ENCODE peak calls at places on chromosomes 6 and 20, in nine cellular contexts. M, R, F, P, V, N, T, E and B are unnamed samples.

GRCh38 chr20:63873477-63873971 is 8.5 kb downstream of the TPD52L2 start:
- DNase-seq in R (no peak), M (no peak), V (no peak), E (no peak), N (peak), T (peak), P (no peak), F (no peak), B (no peak)

GRCh38 chr6:35524380-35525020 is 11.8 kb upstream of the TULP1 start:
- DNase-seq in M (no peak), R (no peak), T (no peak), V (no peak), E (no peak), P (no peak), F (no peak), N (no peak), B (no peak)

GRCh38 chr20:32456869-32457421 is 98.8 kb downstream of the ASXL1 start:
- DNase-seq in T (peak), R (peak), N (no peak), P (no peak), F (no peak), E (no peak), M (peak), V (peak), B (no peak)

GRCh38 chr20:54940471-54940870 is 465.1 kb downstream of the DOK5 start:
- DNase-seq in V (no peak), N (no peak), T (no peak), F (no peak), P (no peak), E (no peak), R (no peak), M (no peak), B (no peak)

GRCh38 chr20:33583154-33583553 is 79.0 kb upstream of the C20orf144 start:
- DNase-seq in N (no peak), T (no peak), M (no peak), R (no peak), E (no peak), V (no peak), F (no peak), P (no peak), B (no peak)

GRCh38 chr6:39153766-39154397 is 38.9 kb upstream of the SAYSD1 start:
- DNase-seq in T (no peak), P (no peak), R (no peak), N (no peak), V (no peak), F (peak), M (no peak), E (no peak), B (no peak)

GRCh38 chr20:4014031-4014474 is 1.3 kb downstream of the RNF24 start:
- DNase-seq in R (peak), T (peak), M (peak), F (peak), N (peak), V (no peak), E (no peak), P (no peak), B (no peak)

GRCh38 chr20:64139200-64140081 is 24.8 kb upstream of the MYT1 start:
- DNase-seq in V (peak), E (peak), M (no peak), T (no peak), N (no peak), F (no peak), P (no peak), R (no peak), B (no peak)

GRCh38 chr6:69835414-69836179 is 30.8 kb upstream of the COL19A1 start:
- DNase-seq in V (no peak), P (no peak), T (peak), R (no peak), F (peak), M (peak), N (no peak), E (no peak), B (peak)

DNA sequence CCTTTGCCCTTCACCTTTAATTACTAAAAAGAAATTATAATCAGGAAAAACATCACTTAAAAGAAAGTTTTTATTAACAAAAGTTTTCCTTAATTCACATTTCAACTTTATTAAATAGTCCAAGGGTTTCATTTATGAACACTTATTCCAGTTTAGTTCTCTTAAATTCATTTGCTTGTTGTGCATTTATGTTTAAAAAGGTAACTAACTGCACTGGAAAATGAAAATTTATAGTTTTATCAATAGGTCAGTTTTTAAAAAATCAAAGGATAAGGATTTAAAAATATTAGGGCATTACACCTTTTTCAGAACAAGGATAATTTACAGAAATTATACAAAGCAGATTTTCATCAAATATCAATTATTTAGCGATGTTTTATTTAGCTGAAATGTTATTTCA is 958 bp upstream of the ATP5F1E start:
- DNase-seq in N (no peak), E (no peak), P (no peak), R (no peak), M (no peak), V (no peak), F (no peak), T (no peak), B (no peak)
- H3K4me3 ChIP-seq in N (peak), E (peak), P (peak), R (peak), M (peak), V (peak), F (peak), T (peak), B (peak)

DNA sequence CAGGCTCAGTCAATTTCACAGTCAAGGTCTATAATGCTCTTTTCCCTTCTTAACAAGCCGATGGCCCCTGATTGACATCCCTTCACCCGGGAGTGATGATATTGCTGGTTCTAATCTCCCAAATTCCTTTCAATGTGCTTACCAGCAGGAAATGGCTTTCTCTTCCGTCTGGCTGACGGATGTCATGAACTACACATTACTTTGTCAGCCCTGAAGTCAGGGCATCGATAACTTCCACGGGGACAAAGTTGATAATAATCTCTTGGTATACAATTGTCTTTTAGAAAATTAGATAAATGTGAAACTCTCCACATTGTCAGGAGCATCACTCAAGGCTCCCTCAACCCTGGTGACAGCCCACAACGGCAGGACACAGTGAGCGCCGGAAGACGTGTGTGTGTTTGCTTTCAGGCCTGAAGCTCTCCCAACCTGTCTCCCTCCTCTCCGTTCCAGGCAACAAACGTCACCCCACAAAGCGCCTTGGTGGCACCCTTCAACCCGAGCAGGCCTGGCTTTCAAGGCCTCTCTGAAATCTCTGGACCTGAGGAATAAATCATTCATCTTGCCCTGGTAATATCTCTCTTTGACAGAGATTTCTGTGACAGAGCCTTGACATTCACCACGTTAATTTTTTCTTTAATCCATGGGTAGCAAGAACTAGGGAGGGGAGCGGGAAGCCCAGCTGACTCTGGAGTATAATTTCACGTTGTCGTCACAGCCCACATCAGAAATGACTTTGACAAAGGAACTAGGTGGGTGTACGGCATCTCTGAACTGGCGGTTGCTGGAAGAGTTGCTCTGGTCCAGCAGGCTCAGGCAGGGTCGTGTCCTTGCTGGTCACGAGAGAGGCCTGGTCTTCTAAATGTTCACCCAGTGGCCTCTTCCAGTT is 396.8 kb upstream of the CNR1 start:
- DNase-seq in N (no peak), V (no peak), E (no peak), F (no peak), P (no peak), T (no peak), R (no peak), M (no peak), B (no peak)
- H3K4me3 ChIP-seq in N (no peak), V (no peak), E (no peak), F (no peak), P (no peak), T (no peak), R (no peak), M (no peak), B (no peak)

GRCh38 chr6:53101006-53101405 is 35.8 kb downstream of the FBXO9 start:
- DNase-seq in V (no peak), T (no peak), M (no peak), R (no peak), E (no peak), P (no peak), F (no peak), N (no peak), B (no peak)
- H3K4me3 ChIP-seq in V (no peak), T (no peak), M (no peak), R (no peak), E (no peak), P (no peak), F (no peak), N (no peak), B (no peak)

DNA sequence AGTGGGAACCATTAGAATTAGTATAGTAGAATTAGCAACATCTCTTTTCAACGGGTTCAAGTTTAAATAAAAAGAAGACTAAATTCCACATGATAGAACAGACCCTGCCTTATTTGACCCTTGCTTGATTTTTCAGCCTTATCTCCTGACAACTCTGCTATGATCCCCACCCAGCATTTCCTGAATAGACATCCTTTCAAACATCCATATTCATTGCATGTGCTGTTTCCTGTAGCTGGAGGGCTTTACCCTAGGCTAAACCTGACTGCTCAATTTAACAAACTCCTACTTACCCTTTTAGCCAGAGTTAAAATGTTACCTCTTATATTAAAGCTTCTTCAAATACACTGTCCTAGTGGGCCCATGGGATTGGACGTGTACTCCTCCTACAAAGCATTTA is 594.8 kb upstream of the ARID1B start:
- DNase-seq in P (no peak), E (no peak), F (no peak), R (no peak), N (no peak), M (no peak), V (no peak), T (no peak), B (no peak)
- H3K4me3 ChIP-seq in P (no peak), E (no peak), F (no peak), R (no peak), N (no peak), M (no peak), V (no peak), T (no peak), B (no peak)

GRCh38 chr6:2222275-2222842 is 23.0 kb downstream of the GMDS start:
- DNase-seq in N (no peak), P (no peak), M (no peak), T (no peak), R (no peak), E (no peak), F (no peak), V (no peak), B (no peak)

GRCh38 chr6:2221724-2222274 is 23.6 kb downstream of the GMDS start:
- DNase-seq in R (no peak), N (no peak), F (no peak), V (no peak), P (no peak), E (no peak), T (no peak), M (no peak), B (no peak)

GRCh38 chr6:2225422-2226392 is 19.7 kb downstream of the GMDS start:
- DNase-seq in E (no peak), N (no peak), M (no peak), V (no peak), T (peak), P (no peak), R (peak), F (no peak), B (no peak)

GRCh38 chr6:2226775-2227174 is 18.6 kb downstream of the GMDS start:
- DNase-seq in M (no peak), V (no peak), F (no peak), E (no peak), T (no peak), N (no peak), R (no peak), P (no peak), B (no peak)

GRCh38 chr6:2224847-2225382 is 20.5 kb downstream of the GMDS start:
- DNase-seq in F (no peak), V (no peak), P (no peak), M (no peak), E (no peak), N (no peak), T (no peak), R (no peak), B (no peak)
- H3K4me3 ChIP-seq in F (no peak), V (no peak), P (no peak), M (no peak), E (no peak), N (no peak), T (no peak), R (no peak), B (no peak)

GRCh38 chr6:75204959-75205775 is 686 bp downstream of the COL12A1 start:
- DNase-seq in P (no peak), N (no peak), E (peak), M (peak), R (no peak), T (peak), V (no peak), F (no peak), B (no peak)

GRCh38 chr6:75205776-75206334 is at the start of gene COL12A1:
- DNase-seq in P (no peak), F (no peak), V (peak), E (peak), N (peak), T (peak), M (peak), R (peak), B (no peak)

GRCh38 chr6:75207211-75207984 is 1.5 kb upstream of the COL12A1 start:
- DNase-seq in R (no peak), V (no peak), F (no peak), E (no peak), P (no peak), T (no peak), N (no peak), M (no peak), B (no peak)

GRCh38 chr6:75204222-75204958 is 1.5 kb downstream of the COL12A1 start:
- DNase-seq in P (no peak), V (peak), R (peak), F (no peak), N (no peak), E (peak), T (peak), M (peak), B (no peak)

DNA sequence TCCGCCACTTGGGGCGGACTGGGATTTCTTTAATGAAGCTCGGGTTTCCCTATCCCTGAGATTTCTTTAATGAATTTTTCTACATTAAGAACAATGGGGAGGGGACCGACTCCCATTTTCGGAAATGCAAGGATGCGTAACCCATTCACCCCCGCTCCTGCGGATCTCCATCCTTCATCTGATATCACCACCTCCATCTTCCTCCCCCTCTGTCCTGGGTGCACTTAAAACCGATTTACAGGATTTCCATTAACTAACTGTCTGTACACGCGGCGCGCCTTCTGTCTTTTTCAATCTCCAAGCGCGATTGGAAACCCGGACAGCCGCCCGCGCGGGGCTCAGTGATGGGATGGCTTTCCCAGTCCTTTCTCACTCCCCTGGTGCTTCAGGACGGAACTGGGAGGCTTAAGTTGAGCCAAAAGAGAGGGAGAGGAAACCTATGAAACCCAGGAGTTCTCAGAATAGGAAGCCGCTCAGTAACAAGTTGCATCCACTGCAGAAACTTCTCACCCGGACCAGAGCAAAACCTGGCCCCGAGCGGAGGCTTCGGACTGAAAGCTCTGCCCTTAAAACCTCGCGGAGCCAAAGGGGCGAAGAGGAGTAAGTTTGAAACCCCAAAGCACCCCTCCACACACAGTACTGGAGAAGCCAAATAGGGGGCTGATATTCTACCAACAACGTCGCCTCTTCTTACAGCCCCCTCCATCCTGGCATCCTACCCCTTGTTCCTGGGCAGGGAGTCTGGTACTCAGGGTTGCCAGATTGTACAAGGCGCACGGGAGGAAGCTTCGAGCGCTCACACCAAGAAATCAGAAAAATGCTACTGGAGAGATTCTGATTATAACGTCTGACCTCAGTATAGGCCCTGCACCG is 721 bp upstream of the COL12A1 start:
- DNase-seq in N (no peak), P (no peak), M (no peak), R (no peak), V (no peak), T (no peak), E (no peak), F (no peak), B (no peak)
- H3K4me3 ChIP-seq in N (peak), P (no peak), M (peak), R (peak), V (peak), T (peak), E (peak), F (no peak), B (no peak)

GRCh38 chr6:3455121-3455489 is 1.7 kb downstream of the SLC22A23 start:
- DNase-seq in N (peak), P (no peak), M (peak), V (peak), E (no peak), R (peak), F (no peak), T (no peak), B (no peak)
- H3K4me3 ChIP-seq in N (peak), P (no peak), M (peak), V (peak), E (no peak), R (peak), F (no peak), T (peak), B (no peak)

DNA sequence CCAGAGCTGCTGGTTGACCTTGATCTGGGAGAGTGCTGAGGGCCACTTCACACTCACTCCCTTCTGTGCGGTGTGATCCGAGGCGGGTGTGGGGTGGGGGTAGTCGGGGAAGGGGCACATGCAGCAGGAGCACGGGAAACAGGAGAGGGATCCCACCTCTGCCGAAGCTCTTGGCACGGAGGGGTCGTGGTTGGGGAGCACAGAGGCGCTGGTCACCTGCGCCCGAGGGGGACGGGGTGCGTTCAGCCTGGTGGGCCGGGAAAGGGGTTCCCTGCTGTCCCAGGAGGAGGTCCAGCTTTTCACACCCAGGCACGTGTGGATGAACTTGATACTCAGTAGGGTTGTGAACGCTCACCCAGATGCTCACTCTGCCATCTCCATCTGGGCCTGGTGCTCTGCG is 17.3 kb downstream of the SS18L1 start:
- DNase-seq in R (no peak), N (no peak), V (no peak), F (no peak), P (no peak), T (no peak), M (no peak), E (no peak), B (no peak)
- H3K4me3 ChIP-seq in R (no peak), N (no peak), V (no peak), F (no peak), P (no peak), T (no peak), M (no peak), E (no peak), B (no peak)

DNA sequence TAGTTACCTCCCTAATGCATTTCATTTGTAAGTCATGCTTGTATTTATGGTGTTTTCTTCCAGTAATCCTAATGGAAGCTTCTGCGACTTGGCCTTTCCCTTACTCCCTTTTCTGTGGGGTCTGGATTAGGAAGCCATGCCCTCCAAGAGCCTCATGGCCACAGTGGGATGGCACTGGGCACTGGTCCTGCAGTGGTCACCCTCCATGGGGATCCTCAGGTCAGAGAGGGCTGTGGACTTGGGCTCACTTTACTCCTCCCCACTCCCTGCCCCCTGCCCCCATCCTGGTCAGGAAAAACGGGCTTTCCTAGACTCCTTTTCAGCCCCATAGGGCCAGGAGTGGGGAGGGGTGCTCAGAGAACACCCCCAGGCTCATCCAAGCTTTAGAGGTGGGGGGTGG is 49.9 kb downstream of the EBF4 start:
- DNase-seq in N (no peak), R (no peak), T (no peak), P (no peak), V (no peak), E (peak), F (no peak), M (no peak), B (no peak)
- H3K4me3 ChIP-seq in N (peak), R (no peak), T (no peak), P (peak), V (no peak), E (no peak), F (no peak), M (no peak), B (no peak)